ENCODE peak calls at places on chromosome 2, in five cellular contexts. One of them, this sample, is unnamed.

GRCh38 chr2:99504844-99505584 is 15.2 kb upstream of the REV1 start:
- DNase-seq in activated T-cell treated with anti-CD3 and anti-CD28 coated beads for 1 hour: no peak
- DNase-seq in NCI-H1105: no peak
- DNase-seq in NCI-H1694: no peak
- DNase-seq in frontal cortex: no peak
- DNase-seq in this sample: no peak

GRCh38 chr2:222960126-222960525 is 91.9 kb upstream of the KCNE4 start:
- DNase-seq in activated T-cell treated with anti-CD3 and anti-CD28 coated beads for 1 hour: no peak
- DNase-seq in NCI-H1105: no peak
- DNase-seq in NCI-H1694: no peak
- DNase-seq in frontal cortex: no peak
- DNase-seq in this sample: no peak

GRCh38 chr2:181978351-181979150 is 7.1 kb upstream of the PPP1R1C start:
- DNase-seq in activated T-cell treated with anti-CD3 and anti-CD28 coated beads for 1 hour: no peak
- DNase-seq in NCI-H1105: no peak
- DNase-seq in NCI-H1694: no peak
- DNase-seq in frontal cortex: no peak
- DNase-seq in this sample: no peak

GRCh38 chr2:206693399-206694137 is 24.6 kb downstream of the DYTN start:
- DNase-seq in activated T-cell treated with anti-CD3 and anti-CD28 coated beads for 1 hour: no peak
- DNase-seq in NCI-H1105: peak
- DNase-seq in NCI-H1694: peak
- DNase-seq in frontal cortex: peak
- DNase-seq in this sample: peak

GRCh38 chr2:187138240-187138639 is 289.3 kb upstream of the ZSWIM2 start:
- DNase-seq in activated T-cell treated with anti-CD3 and anti-CD28 coated beads for 1 hour: no peak
- DNase-seq in NCI-H1105: no peak
- DNase-seq in NCI-H1694: no peak
- DNase-seq in frontal cortex: no peak
- DNase-seq in this sample: no peak

GRCh38 chr2:43426305-43427031 is 169.4 kb downstream of the THADA start:
- DNase-seq in activated T-cell treated with anti-CD3 and anti-CD28 coated beads for 1 hour: peak
- DNase-seq in NCI-H1105: no peak
- DNase-seq in NCI-H1694: no peak
- DNase-seq in frontal cortex: no peak
- DNase-seq in this sample: no peak

GRCh38 chr2:238227587-238228032 is 12.2 kb downstream of the HES6 start:
- DNase-seq in activated T-cell treated with anti-CD3 and anti-CD28 coated beads for 1 hour: no peak
- DNase-seq in NCI-H1105: no peak
- DNase-seq in NCI-H1694: no peak
- DNase-seq in frontal cortex: no peak
- DNase-seq in this sample: no peak

GRCh38 chr2:128306081-128306930 is 12.4 kb downstream of the HS6ST1 start:
- DNase-seq in activated T-cell treated with anti-CD3 and anti-CD28 coated beads for 1 hour: no peak
- DNase-seq in NCI-H1105: peak
- DNase-seq in NCI-H1694: peak
- DNase-seq in frontal cortex: no peak
- DNase-seq in this sample: peak

GRCh38 chr2:237715459-237715947 is 83.1 kb upstream of the RBM44 start:
- DNase-seq in activated T-cell treated with anti-CD3 and anti-CD28 coated beads for 1 hour: no peak
- DNase-seq in NCI-H1105: no peak
- DNase-seq in NCI-H1694: no peak
- DNase-seq in frontal cortex: no peak
- DNase-seq in this sample: no peak

GRCh38 chr2:3001595-3002184 is 375.9 kb downstream of the EIPR1 start:
- DNase-seq in activated T-cell treated with anti-CD3 and anti-CD28 coated beads for 1 hour: no peak
- DNase-seq in NCI-H1105: no peak
- DNase-seq in NCI-H1694: no peak
- DNase-seq in frontal cortex: no peak
- DNase-seq in this sample: no peak

GRCh38 chr2:226045090-226045489 is 645.6 kb downstream of the NYAP2 start:
- DNase-seq in activated T-cell treated with anti-CD3 and anti-CD28 coated beads for 1 hour: no peak
- DNase-seq in NCI-H1105: no peak
- DNase-seq in NCI-H1694: no peak
- DNase-seq in frontal cortex: no peak
- DNase-seq in this sample: no peak

GRCh38 chr2:189613650-189614420 is 33.2 kb upstream of the SLC40A1 start:
- DNase-seq in activated T-cell treated with anti-CD3 and anti-CD28 coated beads for 1 hour: no peak
- DNase-seq in NCI-H1105: no peak
- DNase-seq in NCI-H1694: no peak
- DNase-seq in frontal cortex: no peak
- DNase-seq in this sample: no peak

GRCh38 chr2:29309090-29310054 is 194.2 kb downstream of the CLIP4 start:
- DNase-seq in activated T-cell treated with anti-CD3 and anti-CD28 coated beads for 1 hour: no peak
- DNase-seq in NCI-H1105: peak
- DNase-seq in NCI-H1694: peak
- DNase-seq in frontal cortex: peak
- DNase-seq in this sample: peak

GRCh38 chr2:46724107-46724506 is 191.5 kb downstream of the MCFD2 start:
- DNase-seq in activated T-cell treated with anti-CD3 and anti-CD28 coated beads for 1 hour: no peak
- DNase-seq in NCI-H1105: no peak
- DNase-seq in NCI-H1694: no peak
- DNase-seq in frontal cortex: no peak
- DNase-seq in this sample: no peak

GRCh38 chr2:78147466-78147865 is 625.3 kb upstream of the LRRTM4 start:
- DNase-seq in activated T-cell treated with anti-CD3 and anti-CD28 coated beads for 1 hour: no peak
- DNase-seq in NCI-H1105: no peak
- DNase-seq in NCI-H1694: no peak
- DNase-seq in frontal cortex: no peak
- DNase-seq in this sample: no peak

GRCh38 chr2:62577994-62578836 is 72.2 kb upstream of the TMEM17 start:
- DNase-seq in activated T-cell treated with anti-CD3 and anti-CD28 coated beads for 1 hour: no peak
- DNase-seq in NCI-H1105: no peak
- DNase-seq in NCI-H1694: no peak
- DNase-seq in frontal cortex: no peak
- DNase-seq in this sample: no peak

This sample was measured in NCI-H2171 treated with DMSO at 0.1 percent for 48 hours.